ENCODE peak calls at places on chromosome 19, in eight cellular contexts. P is H9, O is ovary, T is left lung, D is upper lobe of right lung, K is substantia nigra, G is psoas muscle, S is transverse colon. I is an unnamed sample.

GRCh38 chr19:40614595-40615411 is 13.6 kb downstream of the LTBP4 start:
- DNase-seq in P (peak; percentile 92), O (peak; percentile 87), T (peak; percentile 85), D (peak; percentile 82), K (no peak), G (peak; percentile 84), S (peak; percentile 93), I (peak; percentile 93)

GRCh38 chr19:34317311-34317927 is 47.6 kb upstream of the GPI start:
- DNase-seq in P (no peak), O (no peak), T (no peak), D (no peak), K (no peak), G (no peak), S (peak; percentile 28), I (no peak)

GRCh38 chr19:36605101-36605838 is at the start of gene ZNF382:
- DNase-seq in P (peak; percentile 64), O (peak; percentile 73), T (peak; percentile 90), D (peak; percentile 85), K (peak; percentile 79), G (peak; percentile 76), S (peak; percentile 57), I (peak; percentile 93)

GRCh38 chr19:6471076-6471475 is 7.0 kb downstream of the CRB3 start:
- DNase-seq in P (no peak), O (no peak), T (no peak), D (no peak), K (no peak), G (no peak), S (no peak), I (no peak)

GRCh38 chr19:10501971-10502523 is 1.1 kb downstream of the KEAP1 start:
- DNase-seq in P (peak; percentile 49), O (peak; percentile 65), T (peak; percentile 91), D (peak; percentile 94), K (peak; percentile 82), G (peak; percentile 94), S (peak; percentile 89), I (peak; percentile 93)

GRCh38 chr19:47608074-47608907 is 643 bp upstream of the BICRA start:
- DNase-seq in P (peak; percentile 93), O (peak; percentile 94), T (peak; percentile 98), D (peak; percentile 96), K (peak; percentile 91), G (peak; percentile 97), S (peak; percentile 97), I (peak; percentile 95)

GRCh38 chr19:46659151-46660007 is 1.6 kb downstream of the DACT3 start:
- DNase-seq in P (peak; percentile 66), O (peak; percentile 51), T (peak; percentile 81), D (peak; percentile 68), K (peak; percentile 58), G (peak; percentile 58), S (peak; percentile 31), I (peak; percentile 89)

GRCh38 chr19:43380771-43381386 is 27.4 kb downstream of the CD177 start:
- DNase-seq in P (no peak), O (no peak), T (no peak), D (no peak), K (no peak), G (no peak), S (no peak), I (no peak)

GRCh38 chr19:17409990-17410389 is 4.6 kb upstream of the BST2 start:
- DNase-seq in P (no peak), O (peak; percentile 84), T (no peak), D (no peak), K (no peak), G (no peak), S (no peak), I (no peak)

GRCh38 chr19:19655051-19655594 is 8.4 kb downstream of the ATP13A1 start:
- DNase-seq in P (peak; percentile 23), O (no peak), T (peak; percentile 66), D (no peak), K (no peak), G (peak; percentile 36), S (no peak), I (peak; percentile 47)

GRCh38 chr19:7505682-7506384 is 10.1 kb upstream of the ZNF358 start:
- DNase-seq in P (no peak), O (no peak), T (peak; percentile 86), D (no peak), K (no peak), G (no peak), S (peak; percentile 74), I (peak; percentile 81)

GRCh38 chr19:48867119-48867921 is 1.1 kb downstream of the PLEKHA4 start:
- DNase-seq in P (no peak), O (no peak), T (no peak), D (no peak), K (no peak), G (no peak), S (no peak), I (no peak)

GRCh38 chr19:19538077-19538764 is at the start of gene CILP2:
- DNase-seq in P (peak; percentile 84), O (peak; percentile 65), T (no peak), D (no peak), K (no peak), G (peak; percentile 61), S (peak; percentile 41), I (peak; percentile 86)

DNA sequence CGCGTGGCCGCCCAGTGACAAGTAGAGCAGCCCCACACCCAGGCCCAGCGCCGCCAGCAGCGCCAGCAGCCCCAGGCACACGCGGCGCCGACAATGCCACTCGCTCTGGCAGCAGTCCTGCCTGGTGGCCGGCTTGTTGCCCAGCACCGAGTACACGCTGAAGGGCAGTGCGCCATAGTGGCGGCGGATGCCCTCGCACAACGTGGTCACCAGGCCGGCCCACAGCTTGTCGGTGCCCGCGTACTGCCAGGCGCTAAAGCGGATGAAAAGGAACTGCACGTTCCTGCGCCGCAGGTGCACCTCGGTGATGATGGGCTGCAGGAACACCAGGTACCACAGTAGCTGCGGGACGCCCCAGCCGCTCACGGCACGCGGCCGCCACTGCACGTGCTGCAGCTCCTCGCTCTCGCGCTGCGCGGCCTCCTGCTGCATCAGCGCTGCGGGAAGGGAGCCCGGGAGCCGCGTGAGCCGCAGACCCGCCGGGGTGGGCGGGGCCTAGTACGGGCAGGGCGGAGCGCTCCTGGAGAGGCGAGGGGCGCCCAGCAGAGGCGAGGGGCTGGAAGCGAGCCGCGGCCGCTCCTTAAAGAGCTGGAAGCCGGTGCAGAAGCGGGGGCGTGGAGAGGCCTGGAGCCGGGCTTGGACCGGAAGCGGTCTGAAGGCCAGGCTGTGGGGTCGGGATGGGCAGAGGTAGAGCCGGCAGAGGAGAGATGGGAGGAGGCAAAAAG is 7.3 kb downstream of the NKPD1 start:
- DNase-seq in P (peak; percentile 72), O (peak; percentile 62), T (no peak), D (no peak), K (no peak), G (peak; percentile 70), S (peak; percentile 36), I (peak; percentile 53)
- H3K27ac ChIP-seq in P (no peak overlapping the region), O (no peak overlapping the region), T (no peak overlapping the region), D (no peak overlapping the region), K (no peak overlapping the region), G (no peak overlapping the region), S (no peak overlapping the region), I (no peak overlapping the region)

DNA sequence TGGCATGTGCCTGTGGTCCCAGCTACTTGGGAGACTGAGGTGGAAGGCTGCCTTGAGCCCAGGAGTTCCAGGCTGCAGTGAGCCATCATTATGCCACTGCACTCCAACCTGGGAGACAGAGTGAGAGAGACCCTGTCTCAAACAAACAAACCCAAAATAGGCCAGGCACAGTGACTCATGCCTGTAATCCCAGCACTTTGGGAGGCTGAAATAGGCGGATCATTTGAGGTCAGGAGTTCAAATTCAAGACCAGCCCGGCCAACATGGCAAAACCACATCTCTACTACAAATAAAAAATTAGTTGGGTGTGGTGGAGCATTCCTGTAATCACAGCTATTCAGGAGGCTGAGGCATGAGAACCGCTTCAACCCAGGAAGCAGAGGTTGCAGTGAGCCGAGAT is 7.0 kb downstream of the STX10 start:
- DNase-seq in P (no peak), O (no peak), T (no peak), D (no peak), K (no peak), G (no peak), S (no peak), I (no peak)
- H3K27ac ChIP-seq in P (no peak overlapping the region), O (no peak overlapping the region), T (peak overlapping the region; percentile 30), D (no peak overlapping the region), K (no peak overlapping the region), G (no peak overlapping the region), S (no peak overlapping the region), I (no peak overlapping the region)

DNA sequence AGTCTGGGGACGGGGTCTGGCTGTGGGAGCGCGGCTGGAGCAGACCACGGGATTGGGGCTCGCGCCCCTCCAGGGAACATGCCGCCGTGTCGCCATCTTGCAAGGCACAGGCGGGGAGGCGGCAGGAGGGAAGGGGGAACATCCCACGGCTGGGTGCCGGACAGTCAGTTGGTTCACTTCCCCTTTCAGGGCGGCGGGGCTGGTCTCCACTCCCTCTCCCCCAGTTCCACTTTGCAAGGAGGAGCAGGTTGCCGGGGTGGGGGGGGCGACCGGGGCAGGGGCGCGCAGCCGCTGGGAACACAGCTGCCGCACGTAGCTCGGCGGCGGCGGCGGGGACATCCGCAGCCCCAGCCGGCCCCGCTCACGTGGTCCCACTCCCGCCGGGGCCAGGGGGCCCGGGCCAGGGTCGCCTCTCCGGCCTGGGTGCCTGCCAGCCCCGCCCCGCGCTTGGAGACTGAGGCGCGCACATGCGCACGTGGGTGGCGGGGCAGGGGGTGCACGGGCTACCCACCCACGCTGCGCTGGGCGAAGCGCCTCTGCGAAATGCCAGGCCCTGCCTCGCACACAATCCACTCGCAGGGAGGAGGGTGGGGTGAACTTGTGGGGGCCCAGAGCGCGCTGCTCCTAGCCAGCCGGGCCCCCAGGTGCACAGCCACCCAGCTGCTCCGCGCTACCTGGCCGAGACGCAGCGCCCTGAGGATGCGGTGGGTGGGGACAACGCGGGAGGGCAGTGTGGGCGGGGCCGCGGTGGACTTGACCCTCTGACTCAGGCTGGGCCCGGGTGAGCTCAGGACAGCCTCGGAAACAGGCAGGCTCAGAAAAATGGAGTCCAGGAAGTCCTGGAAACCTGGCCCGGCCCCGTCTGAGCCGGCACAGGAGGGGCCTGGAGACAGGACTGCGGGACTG is 6.4 kb downstream of the KLF16 start:
- DNase-seq in P (peak; percentile 85), O (peak; percentile 70), T (peak; percentile 96), D (peak; percentile 92), K (peak; percentile 55), G (peak; percentile 88), S (peak; percentile 96), I (peak; percentile 89)
- H3K27ac ChIP-seq in P (no peak overlapping the region), O (peak overlapping the region; percentile 62), T (peak overlapping the region; percentile 97), D (peak overlapping the region; percentile 94), K (peak overlapping the region; percentile 67), G (peak overlapping the region; percentile 71), S (peak overlapping the region; percentile 91), I (peak overlapping the region; percentile 73)

GRCh38 chr19:1017115-1017905 is 3.6 kb downstream of the TMEM259 start:
- DNase-seq in P (no peak), O (no peak), T (peak; percentile 80), D (no peak), K (no peak), G (peak; percentile 59), S (peak; percentile 71), I (peak; percentile 63)
- H3K27ac ChIP-seq in P (no peak overlapping the region), O (no peak overlapping the region), T (peak overlapping the region; percentile 35), D (peak overlapping the region; percentile 55), K (no peak overlapping the region), G (peak overlapping the region; percentile 63), S (peak overlapping the region; percentile 51), I (no peak overlapping the region)